ENCODE peak calls at places on chromosomes 16 and 17, in ten cellular contexts. U is Caco-2; G is OCI-LY7; V is tibial nerve; A is stomach; K is iPS DF 6.9; I is thyroid gland; X is K562; C is BE2C; F is naive thymus-derived CD4-positive, alpha-beta T cell. P is an unnamed sample. For H3K4me1, the result is how much of the 10 kb centered on the place peaks cover.

GRCh38 chr16:56399047-56399446 is 26.3 kb downstream of the AMFR start:
- DNase-seq in A (no peak), G (no peak), F (no peak), I (no peak), X (no peak), C (no peak), K (no peak), V (no peak), U (no peak), P (no peak)

GRCh38 chr17:65158622-65159021 is 21.5 kb downstream of the RGS9 start:
- DNase-seq in K (no peak), A (no peak), F (no peak), G (no peak), C (peak), I (no peak), V (no peak), X (no peak), U (no peak), P (no peak)

GRCh38 chr16:65384441-65384840 is 262.6 kb upstream of the CDH11 start:
- DNase-seq in V (no peak), I (no peak), F (no peak), A (no peak), X (no peak), U (no peak), K (no peak), C (no peak), G (no peak), P (no peak)

GRCh38 chr17:15885770-15886169 is 59.2 kb upstream of the ADORA2B start:
- DNase-seq in K (no peak), G (no peak), U (no peak), F (no peak), I (no peak), A (no peak), X (no peak), V (no peak), C (no peak), P (no peak)

GRCh38 chr16:50369133-50369804 is 481 bp upstream of the BRD7 start:
- DNase-seq in A (no peak), U (no peak), V (no peak), G (no peak), I (no peak), C (no peak), K (no peak), F (no peak), X (peak), P (no peak)

GRCh38 chr17:49029841-49030240 is 32.7 kb downstream of the IGF2BP1 start:
- DNase-seq in I (no peak), U (no peak), X (no peak), K (no peak), V (no peak), A (no peak), G (no peak), C (no peak), F (no peak), P (no peak)

GRCh38 chr16:3214904-3215600 is 19.9 kb downstream of the ZNF200 start:
- DNase-seq in F (peak), C (no peak), G (peak), U (no peak), X (no peak), K (no peak), A (no peak), I (no peak), V (no peak), P (no peak)

GRCh38 chr17:57689254-57689653 is 55.8 kb downstream of the CCDC182 start:
- DNase-seq in I (no peak), X (no peak), F (no peak), V (no peak), C (no peak), G (no peak), K (no peak), U (no peak), A (no peak), P (no peak)

GRCh38 chr17:14719942-14720341 is 419.1 kb downstream of the HS3ST3B1 start:
- DNase-seq in A (no peak), G (no peak), I (no peak), K (no peak), V (no peak), C (no peak), U (no peak), F (no peak), X (no peak), P (no peak)

GRCh38 chr16:12829096-12829888 is 25.6 kb upstream of the CPPED1 start:
- DNase-seq in K (no peak), G (no peak), U (no peak), I (no peak), F (no peak), V (no peak), A (no peak), X (no peak), C (no peak), P (no peak)

GRCh38 chr16:48865511-48865910 is 255.5 kb upstream of the N4BP1 start:
- DNase-seq in I (no peak), U (no peak), V (no peak), G (no peak), A (no peak), F (no peak), X (no peak), C (no peak), K (no peak), P (no peak)

GRCh38 chr17:28871056-28871579 is 16.3 kb downstream of the ERAL1 start:
- DNase-seq in F (no peak), A (no peak), K (no peak), U (no peak), V (no peak), X (no peak), C (no peak), G (peak), I (no peak), P (no peak)

GRCh38 chr17:76709077-76709950 is 1.5 kb downstream of the MXRA7 start:
- DNase-seq in V (peak), U (no peak), A (peak), I (peak), G (no peak), F (no peak), X (no peak), K (no peak), C (peak), P (peak)

GRCh38 chr17:31674717-31675349 is 184.2 kb downstream of the COPRS start:
- DNase-seq in G (no peak), U (no peak), I (peak), A (no peak), K (no peak), F (no peak), V (no peak), C (no peak), X (no peak), P (no peak)

GRCh38 chr17:6427284-6427781 is 7.6 kb downstream of the AIPL1 start:
- DNase-seq in F (peak), V (no peak), C (no peak), U (no peak), G (no peak), I (no peak), K (no peak), A (no peak), X (no peak), P (no peak)

DNA sequence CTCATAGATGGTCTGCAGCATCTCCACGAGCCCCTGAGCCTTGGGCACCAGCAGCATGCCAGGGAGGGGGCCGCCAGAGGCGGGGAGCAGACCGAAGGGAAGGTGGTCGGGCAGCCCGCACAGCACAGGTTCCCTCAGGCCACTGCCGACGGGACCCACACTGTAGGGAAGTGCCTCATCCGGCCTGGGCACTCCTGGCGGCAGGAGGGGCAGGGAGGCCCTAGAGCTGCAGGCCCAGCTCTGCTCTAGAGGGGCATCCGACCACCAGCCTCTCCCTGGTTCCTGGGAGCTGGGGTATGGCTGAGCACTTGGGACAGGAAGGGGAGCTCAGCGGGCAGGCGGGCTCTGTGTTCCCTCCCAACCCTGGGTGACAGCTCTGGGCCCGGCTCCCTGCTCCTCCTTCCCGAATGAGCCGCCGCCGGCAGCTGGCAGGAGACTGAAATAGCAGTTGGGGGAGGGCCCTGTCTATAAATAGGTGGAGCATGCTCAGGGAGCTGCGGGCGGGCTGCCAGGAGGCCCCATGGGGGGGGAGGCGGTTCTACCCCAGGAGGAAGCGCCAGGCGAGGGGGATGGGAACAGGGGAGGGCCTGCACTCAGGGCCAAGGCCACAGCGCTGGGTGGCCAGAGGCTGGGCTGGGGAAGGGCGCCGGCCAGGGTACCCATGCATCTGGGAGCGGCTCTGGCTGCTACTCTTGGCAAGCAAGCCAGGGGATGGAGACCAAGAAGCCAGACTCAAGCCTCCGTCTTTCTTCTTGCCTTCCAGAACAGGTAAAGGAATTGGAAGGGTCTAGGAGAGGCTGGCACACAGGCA is 12.4 kb downstream of the HDAC5 start:
- DNase-seq in I (peak), A (peak), X (peak), F (peak), K (no peak), C (peak), V (peak), U (no peak), G (peak), P (peak)
- H3K4me1 ChIP-seq in I (under half), A (half or more), X (under half), F (under half), K (under half), C (under half), V (half or more), U (under half), G (under half), P (half or more)

GRCh38 chr16:85979605-85980004 is 80.6 kb downstream of the IRF8 start:
- DNase-seq in C (no peak), U (no peak), I (no peak), X (peak), A (no peak), V (no peak), F (no peak), G (no peak), K (no peak), P (no peak)
- H3K4me3 ChIP-seq in C (no peak), U (no peak), I (no peak), X (no peak), A (no peak), V (no peak), F (no peak), G (no peak), K (no peak), P (no peak)

DNA sequence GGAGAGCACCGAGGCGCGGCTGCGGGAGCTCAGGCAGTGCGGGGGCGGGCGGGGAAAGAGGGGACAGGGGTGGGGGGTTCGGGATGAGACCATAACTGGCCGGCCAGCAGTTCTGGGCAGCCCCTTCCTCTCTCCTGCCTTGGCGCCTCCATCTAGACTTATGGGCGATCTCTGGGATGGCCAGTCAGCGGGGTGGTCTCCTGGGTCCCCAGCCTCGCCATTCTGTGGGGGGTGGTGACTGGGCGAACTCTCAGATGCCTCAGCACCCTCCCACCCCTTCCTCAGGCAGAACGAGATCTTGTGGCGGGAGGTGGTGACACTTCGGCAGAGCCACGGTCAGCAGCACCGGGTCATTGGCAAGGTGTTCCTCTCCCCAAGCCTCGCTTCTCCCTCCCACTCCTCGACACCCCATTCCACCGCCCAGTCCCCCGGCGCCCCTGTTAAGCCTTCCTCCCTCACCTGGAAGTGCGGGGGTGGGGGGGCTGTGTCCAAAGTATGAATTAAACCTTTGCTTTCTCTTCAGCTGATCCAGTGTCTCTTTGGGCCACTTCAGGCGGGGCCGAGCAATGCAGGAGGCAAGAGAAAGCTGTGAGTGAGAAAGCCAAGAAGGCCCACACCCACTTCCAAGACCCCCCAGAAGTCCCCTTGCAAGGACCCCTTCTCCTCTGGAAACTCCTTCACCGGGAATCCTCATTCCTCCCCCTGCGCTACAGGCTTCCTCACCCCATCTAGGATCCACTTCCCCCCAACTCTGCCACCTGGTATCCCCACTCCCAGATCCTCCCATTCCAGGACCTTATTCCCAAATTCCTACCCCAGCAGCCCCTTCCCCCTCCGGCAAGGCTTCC is 1.7 kb downstream of the HSF4 start:
- DNase-seq in K (no peak), G (no peak), X (no peak), U (no peak), A (no peak), V (no peak), F (no peak), I (no peak), C (peak), P (no peak)
- H3K4me1 ChIP-seq in K (under half), G (under half), X (under half), U (under half), A (half or more), V (half or more), F (under half), I (under half), C (under half), P (under half)

GRCh38 chr17:38574712-38575111 is 31.0 kb downstream of the SRCIN1 start:
- DNase-seq in U (no peak), A (no peak), K (no peak), V (no peak), G (no peak), X (no peak), I (no peak), F (no peak), C (no peak), P (no peak)

GRCh38 chr17:38571833-38572274 is 33.9 kb downstream of the SRCIN1 start:
- DNase-seq in K (no peak), I (no peak), G (no peak), X (peak), U (peak), A (no peak), C (no peak), V (no peak), F (no peak), P (no peak)

GRCh38 chr17:38569701-38570512 is 35.8 kb downstream of the SRCIN1 start:
- DNase-seq in G (no peak), A (no peak), X (no peak), V (no peak), F (no peak), C (no peak), K (no peak), U (no peak), I (no peak), P (no peak)

GRCh38 chr17:38572665-38573365 is 32.9 kb downstream of the SRCIN1 start:
- DNase-seq in X (peak), G (no peak), U (peak), K (no peak), A (peak), V (no peak), F (no peak), I (no peak), C (peak), P (no peak)

DNA sequence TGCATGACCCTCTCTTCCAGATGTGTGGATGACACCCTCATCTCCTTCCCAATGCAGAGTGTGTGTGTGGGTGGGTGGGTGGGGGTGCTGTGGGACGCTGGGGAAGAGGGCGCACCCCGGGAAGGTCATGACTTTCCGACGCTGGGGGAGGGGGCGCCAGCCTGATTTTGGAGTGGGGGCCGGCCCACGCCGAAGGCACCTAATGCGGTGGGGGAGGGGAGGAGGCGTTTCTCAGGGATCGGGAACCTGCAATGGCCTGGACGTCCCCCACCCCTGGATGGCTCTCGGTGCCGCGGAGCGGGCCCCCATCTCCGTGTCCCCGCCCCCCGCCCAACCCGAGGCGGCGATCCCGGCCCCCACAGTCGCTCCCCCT is 33.5 kb downstream of the SRCIN1 start:
- DNase-seq in V (no peak), F (no peak), G (no peak), U (no peak), A (no peak), X (peak), I (no peak), K (no peak), C (no peak), P (no peak)
- H3K4me3 ChIP-seq in V (peak), F (no peak), G (no peak), U (peak), A (peak), X (no peak), I (no peak), K (peak), C (peak), P (peak)

GRCh38 chr17:82263641-82264040 is 9.9 kb downstream of the CSNK1D start:
- DNase-seq in V (no peak), I (peak), A (no peak), C (no peak), G (no peak), X (no peak), K (no peak), F (no peak), U (no peak), P (no peak)

GRCh38 chr17:82269882-82270500 is 3.5 kb downstream of the CSNK1D start:
- DNase-seq in F (peak), K (no peak), C (no peak), X (no peak), U (no peak), I (no peak), V (no peak), A (peak), G (no peak), P (no peak)

GRCh38 chr17:82267575-82268379 is 5.7 kb downstream of the CSNK1D start:
- DNase-seq in X (no peak), G (no peak), F (no peak), C (peak), I (peak), U (peak), V (peak), A (peak), K (no peak), P (peak)

GRCh38 chr17:82269138-82269881 is 4.2 kb downstream of the CSNK1D start:
- DNase-seq in U (no peak), F (no peak), C (no peak), A (no peak), K (no peak), G (no peak), V (no peak), I (no peak), X (no peak), P (no peak)

GRCh38 chr17:82266142-82266541 is 7.4 kb downstream of the CSNK1D start:
- DNase-seq in I (no peak), A (no peak), C (no peak), F (no peak), X (no peak), U (no peak), K (no peak), G (no peak), V (no peak), P (no peak)
- H3K4me1 ChIP-seq in I (under half), A (half or more), C (under half), F (under half), X (under half), U (under half), K (under half), G (under half), V (half or more), P (under half)

P was measured in ascending aorta.